ENCODE peak calls at places on chromosome 7, in nine cellular contexts. U is fibroblast of pulmonary artery, X is fibroblast of mammary gland, L is HL-60, G is astrocyte of the spinal cord, K is breast epithelium, V is neural progenitor cell, C is bronchial epithelial cell, P is PC-9. B is an unnamed sample.

GRCh38 chr7:16278167-16278787 is 143.1 kb downstream of the CRPPA start:
- DNase-seq in G (no peak), V (no peak), P (no peak), U (no peak), C (no peak), L (no peak), K (no peak), X (peak; percentile 1), B (no peak)

GRCh38 chr7:99395616-99396327 is 12.6 kb downstream of the PDAP1 start:
- DNase-seq in X (no peak), G (no peak), V (no peak), P (no peak), K (no peak), L (no peak), C (no peak), U (no peak), B (no peak)

GRCh38 chr7:116518971-116519370 is 5.9 kb upstream of the CAV1 start:
- DNase-seq in G (no peak), C (no peak), L (no peak), K (no peak), X (no peak), P (no peak), V (no peak), U (no peak), B (no peak)

GRCh38 chr7:34311591-34311990 is 346.4 kb upstream of the NPSR1 start:
- DNase-seq in G (peak; percentile 19), V (no peak), K (no peak), L (no peak), U (no peak), C (no peak), P (no peak), X (no peak), B (no peak)

GRCh38 chr7:84187813-84188212 is 6.8 kb downstream of the SEMA3A start:
- DNase-seq in G (peak; percentile 56), P (peak; percentile 91), L (no peak), C (peak; percentile 97), U (peak; percentile 50), V (no peak), X (peak; percentile 53), K (no peak), B (peak; percentile 96)

GRCh38 chr7:42605800-42606199 is 306.1 kb downstream of the C7orf25 start:
- DNase-seq in P (no peak), V (no peak), U (peak; percentile 11), C (peak; percentile 47), K (no peak), L (no peak), X (peak; percentile 44), G (peak; percentile 10), B (peak; percentile 40)

GRCh38 chr7:113086431-113086888 is at the start of gene GPR85:
- DNase-seq in V (peak; percentile 95), X (peak; percentile 74), L (peak; percentile 41), K (no peak), P (peak; percentile 43), U (peak; percentile 62), C (peak; percentile 59), G (peak; percentile 72), B (peak; percentile 74)

GRCh38 chr7:50141854-50142253 is 48.8 kb upstream of the ZPBP start:
- DNase-seq in L (no peak), K (no peak), V (no peak), P (no peak), G (no peak), X (no peak), U (no peak), C (no peak), B (no peak)

GRCh38 chr7:25864511-25864910 is 287.5 kb upstream of the NFE2L3 start:
- DNase-seq in X (no peak), P (no peak), G (no peak), V (no peak), K (no peak), L (no peak), U (no peak), C (no peak), B (no peak)

GRCh38 chr7:18496336-18496700 is 769 bp downstream of the HDAC9 start:
- DNase-seq in P (no peak), L (no peak), K (no peak), V (no peak), C (no peak), G (peak; percentile 18), X (no peak), U (no peak), B (no peak)

GRCh38 chr7:130273081-130273699 is 6.5 kb downstream of the CPA2 start:
- DNase-seq in P (no peak), K (no peak), X (no peak), U (peak; percentile 36), L (no peak), V (peak; percentile 95), C (peak; percentile 60), G (peak; percentile 88), B (peak; percentile 72)

GRCh38 chr7:137080516-137081203 is 212.2 kb downstream of the CHRM2 start:
- DNase-seq in P (no peak), X (no peak), L (no peak), K (no peak), G (no peak), V (no peak), U (no peak), C (no peak), B (no peak)

GRCh38 chr7:81110673-81111072 is 191.8 kb upstream of the SEMA3C start:
- DNase-seq in U (no peak), G (no peak), P (no peak), V (no peak), L (no peak), C (peak; percentile 12), X (no peak), K (no peak), B (no peak)

GRCh38 chr7:2845193-2845592 is 1.1 kb upstream of the GNA12 start:
- DNase-seq in L (no peak), K (no peak), U (no peak), C (no peak), P (no peak), V (no peak), X (no peak), G (no peak), B (no peak)

GRCh38 chr7:29345590-29345989 is 151.0 kb downstream of the CHN2 start:
- DNase-seq in L (no peak), P (no peak), C (no peak), K (no peak), G (peak; percentile 20), U (peak; percentile 45), X (peak; percentile 39), V (peak; percentile 71), B (peak; percentile 59)

GRCh38 chr7:73708961-73709360 is 10.5 kb downstream of the STX1A start:
- DNase-seq in P (peak; percentile 18), C (no peak), V (no peak), K (no peak), G (no peak), X (no peak), U (no peak), L (no peak), B (no peak)

GRCh38 chr7:45292481-45292880 is 134.9 kb downstream of the RAMP3 start:
- DNase-seq in G (no peak), L (no peak), V (no peak), X (no peak), U (no peak), K (no peak), C (no peak), P (no peak), B (no peak)

GRCh38 chr7:116025098-116025809 is 5.3 kb downstream of the TFEC start:
- DNase-seq in L (no peak), C (peak; percentile 55), X (peak; percentile 41), K (no peak), U (peak; percentile 59), P (no peak), G (peak; percentile 8), V (no peak), B (peak; percentile 16)

DNA sequence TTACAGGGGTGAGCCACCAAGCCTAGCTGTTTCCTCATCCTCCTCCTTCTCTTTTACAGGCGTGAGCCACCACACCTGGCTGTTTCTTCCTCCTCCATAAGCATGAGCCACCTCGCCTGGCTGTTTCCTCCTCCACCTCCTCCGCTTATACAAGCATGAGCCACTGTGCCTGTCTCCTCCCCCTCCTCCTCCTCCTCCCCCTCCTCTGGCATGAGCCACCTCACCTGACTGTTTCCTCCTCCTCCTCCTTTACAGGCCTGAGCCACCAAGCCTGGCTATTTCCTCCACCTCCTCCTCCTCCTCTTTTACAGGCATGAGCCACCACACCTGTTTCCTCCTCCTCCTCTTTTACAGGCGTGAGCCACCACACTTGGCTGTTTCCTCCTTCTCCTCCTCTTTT is 49.8 kb upstream of the ZNF479 start:
- DNase-seq in L (no peak), C (no peak), K (no peak), G (no peak), P (no peak), U (no peak), V (no peak), X (no peak), B (no peak)
- H3K4me3 ChIP-seq in L (no peak overlapping the region), C (no peak overlapping the region), K (no peak overlapping the region), G (no peak overlapping the region), P (no peak overlapping the region), U (no peak overlapping the region), V (no peak overlapping the region), X (no peak overlapping the region), B (no peak overlapping the region)

GRCh38 chr7:7352845-7353244 is 170.5 kb downstream of the C1GALT1 start:
- DNase-seq in K (no peak), X (no peak), G (no peak), L (no peak), C (peak; percentile 86), V (no peak), U (no peak), P (peak; percentile 57), B (peak; percentile 84)
- TF ChIP-seq CTCF in K (no peak), X (no peak), G (no peak), L (no peak), C (peak; percentile 61), V (peak; percentile 6), U (no peak), P (peak; percentile 32), B (peak; percentile 53)

DNA sequence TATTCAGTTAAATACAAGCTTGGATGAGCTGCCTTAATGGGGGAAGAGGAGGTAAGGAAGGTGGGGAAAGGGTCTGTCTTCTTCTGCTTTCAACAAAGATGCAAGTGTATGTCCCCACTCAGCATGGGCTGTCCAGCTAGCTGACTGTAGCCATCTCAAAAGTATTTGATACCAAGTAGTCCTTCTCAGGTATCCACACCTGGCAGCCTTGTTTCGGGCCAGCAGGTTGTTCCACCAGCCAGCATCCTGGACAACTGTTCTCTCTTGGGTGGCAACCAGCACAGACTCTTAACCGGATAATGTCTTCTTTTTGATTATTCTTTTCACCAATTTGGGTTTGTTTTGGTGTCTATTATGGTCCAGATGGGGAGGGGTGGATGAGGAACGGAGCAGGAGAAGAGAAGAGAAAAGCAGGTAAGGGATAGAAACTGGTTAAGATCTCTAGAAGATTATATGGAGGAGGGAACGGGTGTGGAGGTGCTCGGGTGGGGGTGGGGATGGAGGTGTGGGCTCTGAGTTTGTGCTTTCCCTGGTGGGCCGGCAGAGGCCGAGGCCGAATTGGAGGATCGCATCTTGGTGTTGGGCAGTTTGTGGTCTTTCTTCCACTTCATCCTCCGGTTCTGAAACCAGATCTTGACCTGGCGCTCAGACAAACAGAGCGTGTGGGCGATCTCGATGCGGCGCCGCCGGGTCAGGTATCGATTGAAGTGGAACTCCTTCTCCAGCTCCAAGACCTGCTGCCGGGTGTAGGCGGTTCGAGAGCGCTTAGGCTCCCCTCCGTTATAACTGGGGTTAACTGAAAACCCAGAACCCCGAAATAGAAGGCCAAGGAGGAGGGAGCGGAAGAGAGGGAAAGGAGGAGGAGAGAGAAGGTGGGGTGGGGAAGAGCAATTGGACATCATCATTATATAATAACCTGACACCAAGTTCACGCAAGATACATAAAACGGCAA is 1.5 kb downstream of the HOXA4 start:
- DNase-seq in X (no peak), G (no peak), P (no peak), U (no peak), L (no peak), V (no peak), C (no peak), K (no peak), B (no peak)
- H3K4me3 ChIP-seq in X (peak overlapping the region; percentile 46), G (peak overlapping the region; percentile 53), P (no peak overlapping the region), U (peak overlapping the region; percentile 16), L (no peak overlapping the region), V (no peak overlapping the region), C (no peak overlapping the region), K (peak overlapping the region; percentile 90), B (no peak overlapping the region)

GRCh38 chr7:104267701-104268368 is 60.0 kb upstream of the ORC5 start:
- DNase-seq in X (peak; percentile 51), C (peak; percentile 40), L (no peak), G (peak; percentile 27), P (no peak), V (no peak), K (no peak), U (peak; percentile 44), B (peak; percentile 41)
- TF ChIP-seq CTCF in X (peak; percentile 72), C (peak; percentile 33), L (no peak), G (peak; percentile 60), P (peak; percentile 55), V (peak; percentile 46), K (no peak), U (peak; percentile 66), B (peak; percentile 56)